ENCODE peak calls at places on chromosomes 13 and 19, in seven cellular contexts. Q, F, L, G, T, H and I are unnamed samples.

GRCh38 chr13:23928985-23929384 is 31.7 kb upstream of the C1QTNF9B start:
- DNase-seq in Q (no peak), F (no peak), L (no peak), G (peak; percentile 87), T (no peak), H (no peak), I (no peak)

GRCh38 chr13:29693297-29693945 is 97.9 kb upstream of the SLC7A1 start:
- DNase-seq in Q (no peak), F (no peak), L (no peak), G (no peak), T (no peak), H (peak; percentile 83), I (no peak)

GRCh38 chr19:4870025-4870700 is 2.7 kb upstream of the PLIN3 start:
- DNase-seq in Q (no peak), F (no peak), L (no peak), G (peak; percentile 97), T (no peak), H (peak; percentile 81), I (no peak)

GRCh38 chr13:29111446-29111845 is 291.3 kb downstream of the MTUS2 start:
- DNase-seq in Q (no peak), F (no peak), L (no peak), G (no peak), T (no peak), H (no peak), I (no peak)

GRCh38 chr19:2312819-2313501 is 5.0 kb upstream of the LINGO3 start:
- DNase-seq in Q (no peak), F (no peak), L (no peak), G (no peak), T (no peak), H (no peak), I (no peak)

GRCh38 chr13:100789481-100789880 is 114.9 kb upstream of the TMTC4 start:
- DNase-seq in Q (no peak), F (no peak), L (no peak), G (no peak), T (no peak), H (no peak), I (no peak)

GRCh38 chr13:32225494-32225931 is 89.7 kb downstream of the ZAR1L start:
- DNase-seq in Q (no peak), F (no peak), L (no peak), G (peak; percentile 77), T (no peak), H (no peak), I (no peak)

GRCh38 chr19:44725251-44725650 is 23.3 kb upstream of the BCL3 start:
- DNase-seq in Q (no peak), F (no peak), L (no peak), G (no peak), T (no peak), H (peak; percentile 89), I (no peak)

GRCh38 chr19:32843716-32844245 is 25.8 kb downstream of the SLC7A9 start:
- DNase-seq in Q (no peak), F (no peak), L (no peak), G (no peak), T (no peak), H (no peak), I (no peak)

GRCh38 chr19:4911786-4912672 is 2.7 kb downstream of the UHRF1 start:
- DNase-seq in Q (peak; percentile 50), F (peak; percentile 43), L (peak; percentile 42), G (peak; percentile 100), T (peak; percentile 75), H (peak; percentile 77), I (peak; percentile 45)

GRCh38 chr13:26646603-26647002 is 89.1 kb downstream of the WASF3 start:
- DNase-seq in Q (no peak), F (no peak), L (no peak), G (no peak), T (no peak), H (no peak), I (no peak)

GRCh38 chr19:55451522-55452380 is 8.7 kb upstream of the SHISA7 start:
- DNase-seq in Q (no peak), F (no peak), L (peak; percentile 20), G (no peak), T (no peak), H (no peak), I (no peak)

GRCh38 chr19:5302396-5302795 is 38.2 kb downstream of the PTPRS start:
- DNase-seq in Q (no peak), F (no peak), L (no peak), G (no peak), T (no peak), H (no peak), I (no peak)

GRCh38 chr19:13381827-13382632 is 124.2 kb downstream of the CACNA1A start:
- DNase-seq in Q (no peak), F (no peak), L (no peak), G (no peak), T (no peak), H (no peak), I (no peak)

GRCh38 chr19:53131732-53132131 is 978 bp downstream of the ZNF415 start:
- DNase-seq in Q (no peak), F (no peak), L (peak; percentile 15), G (no peak), T (no peak), H (no peak), I (no peak)

GRCh38 chr13:27159806-27160563 is 11.6 kb downstream of the USP12 start:
- DNase-seq in Q (no peak), F (no peak), L (no peak), G (no peak), T (no peak), H (no peak), I (no peak)

GRCh38 chr19:38401148-38401547 is 1.7 kb upstream of the FAM98C start:
- DNase-seq in Q (no peak), F (no peak), L (no peak), G (no peak), T (no peak), H (no peak), I (no peak)

GRCh38 chr19:35048911-35049411 is 7.4 kb downstream of the HPN start:
- DNase-seq in Q (no peak), F (no peak), L (peak; percentile 39), G (no peak), T (no peak), H (no peak), I (no peak)

GRCh38 chr13:111327701-111328100 is 7.3 kb downstream of the TEX29 start:
- DNase-seq in Q (no peak), F (no peak), L (no peak), G (no peak), T (no peak), H (peak; percentile 17), I (no peak)

GRCh38 chr13:107518780-107519179 is 696.6 kb downstream of the LIG4 start:
- DNase-seq in Q (no peak), F (no peak), L (no peak), G (peak; percentile 33), T (no peak), H (no peak), I (no peak)

GRCh38 chr13:113299951-113300350 is 2.9 kb downstream of the LAMP1 start:
- DNase-seq in Q (no peak), F (no peak), L (no peak), G (no peak), T (no peak), H (peak; percentile 55), I (no peak)

GRCh38 chr13:40640845-40641458 is 25.5 kb downstream of the FOXO1 start:
- DNase-seq in Q (no peak), F (no peak), L (no peak), G (no peak), T (no peak), H (no peak), I (no peak)

GRCh38 chr19:1172353-1173159 is 1.5 kb downstream of the SBNO2 start:
- DNase-seq in Q (no peak), F (no peak), L (no peak), G (peak; percentile 61), T (peak; percentile 58), H (peak; percentile 80), I (no peak)

GRCh38 chr19:1668339-1669123 is 16.1 kb upstream of the TCF3 start:
- DNase-seq in Q (no peak), F (no peak), L (no peak), G (peak; percentile 14), T (no peak), H (peak; percentile 66), I (no peak)

GRCh38 chr13:112643759-112644459 is 45.9 kb upstream of the ATP11A start:
- DNase-seq in Q (no peak), F (no peak), L (no peak), G (no peak), T (no peak), H (no peak), I (no peak)

GRCh38 chr13:55432814-55433213 is 1707.9 kb upstream of the PRR20A start:
- DNase-seq in Q (no peak), F (no peak), L (no peak), G (no peak), T (no peak), H (no peak), I (no peak)

GRCh38 chr19:48659768-48660167 is 13.0 kb downstream of the NTN5 start:
- DNase-seq in Q (no peak), F (no peak), L (no peak), G (peak; percentile 18), T (no peak), H (no peak), I (no peak)